ENCODE peak calls at places on chromosomes 3 and 15, in six cellular contexts. S, D, K, H, P and W are unnamed samples.

GRCh38 chr3:107629556-107629955 is 106.8 kb downstream of the BBX start:
- DNase-seq in P (no peak), H (no peak), K (no peak), S (no peak), D (no peak), W (no peak)

GRCh38 chr3:128879991-128880390 is 571 bp downstream of the ACAD9 start:
- DNase-seq in H (no peak), D (no peak), P (no peak), S (no peak), K (no peak), W (no peak)

GRCh38 chr15:63551400-63551799 is 45.8 kb upstream of the FBXL22 start:
- DNase-seq in H (no peak), S (no peak), K (no peak), D (no peak), P (no peak), W (no peak)

GRCh38 chr15:31977812-31978662 is 52.3 kb upstream of the CHRNA7 start:
- DNase-seq in S (peak), K (no peak), H (peak), D (peak), P (peak), W (no peak)

GRCh38 chr3:9214599-9214998 is 34.8 kb downstream of the SRGAP3 start:
- DNase-seq in D (no peak), S (no peak), H (no peak), P (no peak), K (peak), W (no peak)

GRCh38 chr3:144529562-144529961 is 557.9 kb downstream of the DIPK2A start:
- DNase-seq in K (no peak), D (no peak), S (no peak), H (no peak), P (no peak), W (no peak)

GRCh38 chr3:124032351-124032880 is 40.5 kb upstream of the ROPN1 start:
- DNase-seq in K (no peak), S (peak), P (no peak), D (peak), H (peak), W (no peak)

GRCh38 chr3:52153389-52154096 is 680 bp downstream of the POC1A start:
- DNase-seq in S (peak), K (no peak), P (no peak), H (no peak), D (peak), W (no peak)

GRCh38 chr15:71136159-71137137 is 21.2 kb downstream of the THSD4 start:
- DNase-seq in K (no peak), S (no peak), H (no peak), P (no peak), D (peak), W (no peak)

GRCh38 chr15:62849316-62850129 is 193.0 kb upstream of the TPM1 start:
- DNase-seq in P (no peak), K (no peak), H (no peak), S (no peak), D (no peak), W (no peak)

GRCh38 chr3:182212479-182213076 is 500.9 kb downstream of the SOX2 start:
- DNase-seq in S (no peak), H (no peak), D (peak), K (no peak), P (no peak), W (no peak)

GRCh38 chr15:75666823-75667501 is 19.2 kb downstream of the SNX33 start:
- DNase-seq in K (peak), H (peak), D (no peak), P (no peak), S (no peak), W (peak)

GRCh38 chr15:98896002-98896721 is 111.4 kb downstream of the PGPEP1L start:
- DNase-seq in H (no peak), S (no peak), P (no peak), K (no peak), D (no peak), W (no peak)

GRCh38 chr3:119794401-119794800 is 12.5 kb downstream of the NR1I2 start:
- DNase-seq in P (no peak), D (no peak), S (no peak), H (no peak), K (no peak), W (peak)

GRCh38 chr3:111473550-111473949 is 68.4 kb upstream of the CD96 start:
- DNase-seq in H (no peak), D (peak), S (no peak), K (no peak), P (no peak), W (no peak)

GRCh38 chr15:77426377-77426776 is 5.7 kb downstream of the HMG20A start:
- DNase-seq in H (no peak), K (no peak), D (no peak), S (no peak), P (no peak), W (no peak)

GRCh38 chr3:175558261-175558660 is 699.1 kb downstream of the NAALADL2 start:
- DNase-seq in K (no peak), P (no peak), S (no peak), H (no peak), D (no peak), W (no peak)

GRCh38 chr3:81695302-81695701 is 66.1 kb downstream of the GBE1 start:
- DNase-seq in K (no peak), S (no peak), H (no peak), P (no peak), D (no peak), W (no peak)

GRCh38 chr3:23644741-23645140 is 161.0 kb upstream of the UBE2E1 start:
- DNase-seq in H (no peak), P (no peak), D (no peak), S (no peak), K (no peak), W (no peak)

GRCh38 chr3:46261926-46262594 is 19.8 kb downstream of the CCR3 start:
- DNase-seq in D (no peak), S (no peak), K (no peak), H (no peak), P (no peak), W (no peak)

GRCh38 chr3:72820405-72820804 is 27.8 kb downstream of the SHQ1 start:
- DNase-seq in P (no peak), S (no peak), D (no peak), H (peak), K (peak), W (no peak)

GRCh38 chr3:49618412-49618811 is 55.7 kb upstream of the APEH start:
- DNase-seq in S (no peak), P (no peak), H (no peak), D (peak), K (no peak), W (no peak)

GRCh38 chr3:196655496-196655895 is 16.0 kb downstream of the NRROS start:
- DNase-seq in K (no peak), S (no peak), D (no peak), H (no peak), P (no peak), W (no peak)

GRCh38 chr3:46714728-46715506 is 2.8 kb downstream of the PRSS50 start:
- DNase-seq in P (no peak), K (no peak), D (peak), H (no peak), S (no peak), W (peak)

DNA sequence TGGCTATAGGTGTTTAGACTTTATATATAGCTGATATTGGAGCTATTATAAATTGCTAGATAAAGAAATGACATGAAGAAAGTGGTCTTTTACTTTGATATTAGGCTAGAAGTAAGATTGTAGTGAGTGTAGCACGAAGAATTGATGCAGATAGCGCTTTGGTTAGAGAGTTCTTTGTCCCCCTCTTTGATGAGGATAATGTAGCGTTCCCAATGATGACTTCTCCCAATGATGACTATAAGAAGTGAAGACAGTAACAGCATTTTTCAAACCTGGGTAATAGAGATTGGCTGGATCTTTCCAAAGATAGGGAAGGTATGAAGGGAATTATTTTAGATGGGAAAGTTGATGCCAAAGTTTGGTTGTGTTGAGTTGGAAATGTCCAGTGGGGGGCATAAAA is 4.3 kb downstream of the MINDY2 start:
- DNase-seq in P (no peak), H (no peak), S (no peak), K (no peak), D (no peak), W (no peak)
- TF ChIP-seq CTCF in P (no peak), H (no peak), S (no peak), K (no peak), D (no peak), W (no peak)

DNA sequence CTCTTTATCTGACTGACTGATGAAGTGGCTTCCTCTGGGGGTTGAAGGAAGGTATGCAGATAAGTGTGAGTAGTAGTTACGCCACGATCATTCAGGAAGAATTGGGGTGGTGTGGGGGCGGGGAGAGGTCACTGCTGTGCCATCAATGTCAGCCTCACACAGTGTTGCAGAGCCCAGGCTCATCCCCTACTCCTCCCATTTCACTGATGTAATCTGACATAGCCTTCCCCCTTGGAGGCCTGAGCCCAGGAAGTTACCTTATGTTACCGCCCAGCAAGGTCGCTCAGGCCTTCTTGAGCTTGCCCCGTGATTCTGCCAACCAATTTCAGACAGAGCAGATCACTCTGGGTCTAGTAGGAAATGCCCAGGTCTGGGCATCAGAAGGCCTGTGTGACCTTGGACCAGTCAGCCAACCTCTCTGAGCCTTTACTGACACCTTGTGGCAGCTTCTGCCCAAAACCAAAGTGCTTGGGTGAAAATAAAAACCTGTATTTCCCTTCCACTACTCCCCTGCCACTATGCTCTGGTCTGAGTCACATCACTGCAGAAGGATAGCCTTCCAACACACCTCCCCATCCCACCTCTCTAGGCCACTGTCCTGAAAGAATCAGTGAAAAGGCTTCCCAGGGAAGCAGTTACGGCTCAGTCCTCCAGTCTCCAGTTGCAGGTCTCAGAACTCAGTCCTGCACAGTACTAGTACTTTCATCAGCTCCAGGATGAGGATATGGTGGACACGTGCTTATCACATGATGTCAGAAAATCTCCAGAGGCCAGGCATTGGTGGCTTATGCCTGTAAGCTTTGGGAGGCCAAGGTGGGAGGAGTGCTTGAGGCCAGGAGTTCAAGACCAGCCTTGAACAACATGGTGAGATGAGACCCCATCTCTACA is 28.1 kb upstream of the INSYN1 start:
- DNase-seq in S (peak), D (peak), H (no peak), K (no peak), P (peak), W (no peak)
- TF ChIP-seq CTCF in S (peak), D (peak), H (no peak), K (peak), P (peak), W (peak)

GRCh38 chr3:79729096-79729495 is 38.7 kb downstream of the ROBO1 start:
- DNase-seq in K (no peak), P (no peak), S (no peak), D (no peak), H (peak), W (no peak)

GRCh38 chr3:79726795-79727194 is 41.0 kb downstream of the ROBO1 start:
- DNase-seq in D (no peak), K (no peak), S (no peak), P (no peak), H (no peak), W (no peak)

GRCh38 chr3:79724206-79724605 is 43.6 kb downstream of the ROBO1 start:
- DNase-seq in S (no peak), K (no peak), P (peak), H (no peak), D (peak), W (no peak)
- TF ChIP-seq CTCF in S (no peak), K (no peak), P (no peak), H (no peak), D (peak), W (peak)

GRCh38 chr3:36763111-36763849 is 1.1 kb downstream of the DCLK3 start:
- DNase-seq in H (no peak), P (no peak), S (no peak), D (peak), K (no peak), W (no peak)

GRCh38 chr3:36765104-36765503 is 751 bp upstream of the DCLK3 start:
- DNase-seq in P (no peak), K (no peak), S (no peak), H (no peak), D (no peak), W (no peak)

GRCh38 chr3:36764704-36765038 is 318 bp upstream of the DCLK3 start:
- DNase-seq in P (no peak), K (no peak), H (no peak), D (no peak), S (no peak), W (no peak)

GRCh38 chr3:36769926-36770325 is 5.6 kb upstream of the DCLK3 start:
- DNase-seq in S (no peak), P (no peak), K (no peak), D (no peak), H (no peak), W (no peak)

DNA sequence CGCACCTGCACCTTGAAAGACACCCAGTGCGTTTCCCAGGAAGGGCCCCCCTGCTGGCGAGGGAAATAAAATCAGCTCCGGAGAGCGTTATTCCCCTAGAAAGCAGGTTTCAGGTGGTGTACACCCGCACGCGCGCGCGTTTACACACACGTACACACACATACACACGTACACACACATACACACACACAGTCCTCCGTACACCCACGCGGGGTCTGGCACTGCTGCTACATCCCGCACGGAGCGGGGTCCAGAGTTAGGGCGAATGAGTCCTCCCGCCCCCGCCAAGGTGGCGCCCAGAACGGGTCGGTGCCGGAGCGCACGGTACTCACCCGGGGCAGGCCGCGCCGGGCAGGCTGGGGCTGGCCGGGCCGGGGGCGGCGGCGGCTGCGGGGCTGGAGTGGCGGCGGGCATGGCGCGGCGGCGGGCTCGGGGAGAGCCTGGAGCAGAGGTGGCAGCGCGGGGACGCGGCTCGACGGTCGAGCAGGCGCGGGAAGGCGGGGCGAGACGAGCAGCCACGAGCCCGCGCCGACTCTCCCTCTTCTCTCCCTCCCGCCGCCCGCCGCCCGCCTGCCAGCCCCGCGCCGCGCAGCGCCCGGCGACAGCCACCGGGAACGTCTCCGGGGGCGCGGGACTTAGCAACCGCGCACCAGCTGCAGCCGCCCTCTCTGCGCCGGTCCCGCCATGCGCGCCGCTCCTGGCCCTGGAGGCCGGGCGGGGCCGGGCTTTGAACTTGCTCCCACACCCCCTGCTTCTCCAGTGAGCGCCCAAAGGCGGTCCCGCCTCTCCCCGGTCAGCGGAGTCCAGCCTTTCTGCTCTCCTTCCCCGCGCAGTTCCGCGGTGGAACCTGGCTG is at the start of gene DCLK3:
- DNase-seq in H (no peak), P (peak), S (no peak), K (no peak), D (peak), W (no peak)
- TF ChIP-seq CTCF in H (no peak), P (no peak), S (no peak), K (no peak), D (peak), W (no peak)